ENCODE peak calls at places on chromosomes 3 and 15, in seven cellular contexts. One of them, this sample, is unnamed.

GRCh38 chr3:42984701-42985100 is 5.6 kb downstream of the GASK1A start:
- DNase-seq in CD4-positive, CD25-positive, alpha-beta regulatory T cell: no peak
- DNase-seq in GM03348: no peak
- DNase-seq in NCI-H748 treated with DMSO at 0.1 percent for 48 hours: no peak
- DNase-seq in A549: no peak
- DNase-seq in psoas muscle: no peak
- DNase-seq in T-helper 2 cell: no peak
- DNase-seq in this sample: no peak

GRCh38 chr15:95405447-95405846 is 925.1 kb upstream of the NR2F2 start:
- DNase-seq in CD4-positive, CD25-positive, alpha-beta regulatory T cell: no peak
- DNase-seq in GM03348: peak; percentile 37
- DNase-seq in NCI-H748 treated with DMSO at 0.1 percent for 48 hours: no peak
- DNase-seq in A549: no peak
- DNase-seq in psoas muscle: no peak
- DNase-seq in T-helper 2 cell: no peak
- DNase-seq in this sample: no peak

GRCh38 chr15:38496151-38496550 is 42.2 kb downstream of the FAM98B start:
- DNase-seq in CD4-positive, CD25-positive, alpha-beta regulatory T cell: no peak
- DNase-seq in GM03348: no peak
- DNase-seq in NCI-H748 treated with DMSO at 0.1 percent for 48 hours: no peak
- DNase-seq in A549: no peak
- DNase-seq in psoas muscle: no peak
- DNase-seq in T-helper 2 cell: no peak
- DNase-seq in this sample: no peak

GRCh38 chr15:78737187-78737820 is 74.0 kb downstream of the ADAMTS7 start:
- DNase-seq in CD4-positive, CD25-positive, alpha-beta regulatory T cell: no peak
- DNase-seq in GM03348: no peak
- DNase-seq in NCI-H748 treated with DMSO at 0.1 percent for 48 hours: no peak
- DNase-seq in A549: no peak
- DNase-seq in psoas muscle: no peak
- DNase-seq in T-helper 2 cell: no peak
- DNase-seq in this sample: no peak

GRCh38 chr15:93894438-93894837 is 336.9 kb upstream of the MCTP2 start:
- DNase-seq in CD4-positive, CD25-positive, alpha-beta regulatory T cell: no peak
- DNase-seq in GM03348: no peak
- DNase-seq in NCI-H748 treated with DMSO at 0.1 percent for 48 hours: peak; percentile 27
- DNase-seq in A549: no peak
- DNase-seq in psoas muscle: no peak
- DNase-seq in T-helper 2 cell: no peak
- DNase-seq in this sample: no peak

GRCh38 chr3:8851703-8852102 is 82.3 kb upstream of the OXTR start:
- DNase-seq in CD4-positive, CD25-positive, alpha-beta regulatory T cell: no peak
- DNase-seq in GM03348: peak; percentile 74
- DNase-seq in NCI-H748 treated with DMSO at 0.1 percent for 48 hours: no peak
- DNase-seq in A549: peak; percentile 19
- DNase-seq in psoas muscle: no peak
- DNase-seq in T-helper 2 cell: no peak
- DNase-seq in this sample: no peak

GRCh38 chr15:47987908-47988532 is 132.8 kb upstream of the SLC24A5 start:
- DNase-seq in CD4-positive, CD25-positive, alpha-beta regulatory T cell: no peak
- DNase-seq in GM03348: peak; percentile 67
- DNase-seq in NCI-H748 treated with DMSO at 0.1 percent for 48 hours: peak; percentile 44
- DNase-seq in A549: peak; percentile 53
- DNase-seq in psoas muscle: no peak
- DNase-seq in T-helper 2 cell: no peak
- DNase-seq in this sample: peak; percentile 7

GRCh38 chr15:70095387-70096214 is 2.1 kb downstream of the TLE3 start:
- DNase-seq in CD4-positive, CD25-positive, alpha-beta regulatory T cell: peak; percentile 30
- DNase-seq in GM03348: peak; percentile 54
- DNase-seq in NCI-H748 treated with DMSO at 0.1 percent for 48 hours: no peak
- DNase-seq in A549: no peak
- DNase-seq in psoas muscle: peak; percentile 58
- DNase-seq in T-helper 2 cell: peak; percentile 17
- DNase-seq in this sample: no peak

GRCh38 chr15:44010114-44010513 is 183.3 kb downstream of the WDR76 start:
- DNase-seq in CD4-positive, CD25-positive, alpha-beta regulatory T cell: no peak
- DNase-seq in GM03348: peak; percentile 69
- DNase-seq in NCI-H748 treated with DMSO at 0.1 percent for 48 hours: no peak
- DNase-seq in A549: no peak
- DNase-seq in psoas muscle: no peak
- DNase-seq in T-helper 2 cell: no peak
- DNase-seq in this sample: no peak

GRCh38 chr15:71013446-71013845 is 101.8 kb upstream of the THSD4 start:
- DNase-seq in CD4-positive, CD25-positive, alpha-beta regulatory T cell: no peak
- DNase-seq in GM03348: no peak
- DNase-seq in NCI-H748 treated with DMSO at 0.1 percent for 48 hours: no peak
- DNase-seq in A549: no peak
- DNase-seq in psoas muscle: no peak
- DNase-seq in T-helper 2 cell: no peak
- DNase-seq in this sample: no peak

GRCh38 chr3:72584262-72584661 is 264.0 kb downstream of the SHQ1 start:
- DNase-seq in CD4-positive, CD25-positive, alpha-beta regulatory T cell: no peak
- DNase-seq in GM03348: no peak
- DNase-seq in NCI-H748 treated with DMSO at 0.1 percent for 48 hours: no peak
- DNase-seq in A549: no peak
- DNase-seq in psoas muscle: no peak
- DNase-seq in T-helper 2 cell: no peak
- DNase-seq in this sample: no peak

GRCh38 chr15:94844533-94845390 is 613.4 kb downstream of the MCTP2 start:
- DNase-seq in CD4-positive, CD25-positive, alpha-beta regulatory T cell: no peak
- DNase-seq in GM03348: peak; percentile 9
- DNase-seq in NCI-H748 treated with DMSO at 0.1 percent for 48 hours: no peak
- DNase-seq in A549: peak; percentile 21
- DNase-seq in psoas muscle: peak; percentile 53
- DNase-seq in T-helper 2 cell: no peak
- DNase-seq in this sample: peak; percentile 86

GRCh38 chr3:11172136-11172670 is 17.9 kb downstream of the HRH1 start:
- DNase-seq in CD4-positive, CD25-positive, alpha-beta regulatory T cell: no peak
- DNase-seq in GM03348: no peak
- DNase-seq in NCI-H748 treated with DMSO at 0.1 percent for 48 hours: no peak
- DNase-seq in A549: no peak
- DNase-seq in psoas muscle: no peak
- DNase-seq in T-helper 2 cell: no peak
- DNase-seq in this sample: no peak

GRCh38 chr3:14532691-14533456 is 7.3 kb downstream of the GRIP2 start:
- DNase-seq in CD4-positive, CD25-positive, alpha-beta regulatory T cell: no peak
- DNase-seq in GM03348: no peak
- DNase-seq in NCI-H748 treated with DMSO at 0.1 percent for 48 hours: no peak
- DNase-seq in A549: no peak
- DNase-seq in psoas muscle: peak; percentile 46
- DNase-seq in T-helper 2 cell: no peak
- DNase-seq in this sample: no peak

GRCh38 chr3:46186856-46187700 is 21.0 kb downstream of the CCR1 start:
- DNase-seq in CD4-positive, CD25-positive, alpha-beta regulatory T cell: no peak
- DNase-seq in GM03348: no peak
- DNase-seq in NCI-H748 treated with DMSO at 0.1 percent for 48 hours: no peak
- DNase-seq in A549: no peak
- DNase-seq in psoas muscle: no peak
- DNase-seq in T-helper 2 cell: peak; percentile 14
- DNase-seq in this sample: no peak

GRCh38 chr3:125004196-125004595 is 51.6 kb downstream of the HEG1 start:
- DNase-seq in CD4-positive, CD25-positive, alpha-beta regulatory T cell: no peak
- DNase-seq in GM03348: no peak
- DNase-seq in NCI-H748 treated with DMSO at 0.1 percent for 48 hours: no peak
- DNase-seq in A549: no peak
- DNase-seq in psoas muscle: no peak
- DNase-seq in T-helper 2 cell: no peak
- DNase-seq in this sample: no peak

GRCh38 chr15:79101866-79102581 is 11.4 kb upstream of the RASGRF1 start:
- DNase-seq in CD4-positive, CD25-positive, alpha-beta regulatory T cell: no peak
- DNase-seq in GM03348: no peak
- DNase-seq in NCI-H748 treated with DMSO at 0.1 percent for 48 hours: no peak
- DNase-seq in A549: no peak
- DNase-seq in psoas muscle: no peak
- DNase-seq in T-helper 2 cell: no peak
- DNase-seq in this sample: no peak

GRCh38 chr15:69059170-69059943 is 44.9 kb downstream of the NOX5 start:
- DNase-seq in CD4-positive, CD25-positive, alpha-beta regulatory T cell: peak; percentile 68
- DNase-seq in GM03348: peak; percentile 91
- DNase-seq in NCI-H748 treated with DMSO at 0.1 percent for 48 hours: peak; percentile 68
- DNase-seq in A549: peak; percentile 92
- DNase-seq in psoas muscle: peak; percentile 88
- DNase-seq in T-helper 2 cell: peak; percentile 17
- DNase-seq in this sample: peak; percentile 88

GRCh38 chr3:195847061-195847950 is 35.6 kb upstream of the MUC4 start:
- DNase-seq in CD4-positive, CD25-positive, alpha-beta regulatory T cell: no peak
- DNase-seq in GM03348: no peak
- DNase-seq in NCI-H748 treated with DMSO at 0.1 percent for 48 hours: no peak
- DNase-seq in A549: peak; percentile 63
- DNase-seq in psoas muscle: no peak
- DNase-seq in T-helper 2 cell: no peak
- DNase-seq in this sample: no peak

GRCh38 chr3:182979719-182980191 is 583 bp downstream of the DCUN1D1 start:
- DNase-seq in CD4-positive, CD25-positive, alpha-beta regulatory T cell: peak; percentile 22
- DNase-seq in GM03348: peak; percentile 54
- DNase-seq in NCI-H748 treated with DMSO at 0.1 percent for 48 hours: peak; percentile 50
- DNase-seq in A549: peak; percentile 9
- DNase-seq in psoas muscle: no peak
- DNase-seq in T-helper 2 cell: peak; percentile 15
- DNase-seq in this sample: no peak

GRCh38 chr3:25849641-25850040 is 59.8 kb downstream of the OXSM start:
- DNase-seq in CD4-positive, CD25-positive, alpha-beta regulatory T cell: no peak
- DNase-seq in GM03348: no peak
- DNase-seq in NCI-H748 treated with DMSO at 0.1 percent for 48 hours: no peak
- DNase-seq in A549: no peak
- DNase-seq in psoas muscle: no peak
- DNase-seq in T-helper 2 cell: no peak
- DNase-seq in this sample: no peak

GRCh38 chr3:64342940-64343691 is 117.8 kb upstream of the PRICKLE2 start:
- DNase-seq in CD4-positive, CD25-positive, alpha-beta regulatory T cell: no peak
- DNase-seq in GM03348: peak; percentile 31
- DNase-seq in NCI-H748 treated with DMSO at 0.1 percent for 48 hours: no peak
- DNase-seq in A549: peak; percentile 42
- DNase-seq in psoas muscle: no peak
- DNase-seq in T-helper 2 cell: no peak
- DNase-seq in this sample: no peak

This sample was measured in HuH-7.5.